ENCODE peak calls at places on chromosome 6, in ten cellular contexts. R is M059J; C is stomach; A is CD8-positive, alpha-beta T cell; J is T-helper 1 cell; Z is effector memory CD4-positive, alpha-beta T cell; S is heart right ventricle; P is NCI-H345; E is activated CD4-positive, alpha-beta T cell treated with anti-CD3 and anti-CD28 coated beads for 1 hour; F is T-helper 17 cell. T is an unnamed sample.
A peak's percentile ranks its signal among the peaks of the same experiment; 100 is the strongest.

GRCh38 chr6:111653434-111653833 is 47.8 kb upstream of the TRAF3IP2 start:
- DNase-seq in A (no peak), S (no peak), E (no peak), R (no peak), P (peak; percentile 63), J (no peak), Z (no peak), C (no peak), F (no peak), T (no peak)

GRCh38 chr6:101607286-101607685 is 213.8 kb downstream of the GRIK2 start:
- DNase-seq in C (no peak), A (no peak), Z (no peak), P (no peak), S (no peak), J (no peak), R (no peak), F (no peak), E (no peak), T (no peak)

GRCh38 chr6:47263268-47263667 is 46.4 kb downstream of the TNFRSF21 start:
- DNase-seq in R (no peak), F (no peak), S (no peak), E (no peak), C (no peak), A (no peak), P (no peak), J (no peak), Z (no peak), T (no peak)

GRCh38 chr6:169851641-169852503 is 100.5 kb downstream of the ERMARD start:
- DNase-seq in P (no peak), R (peak; percentile 90), Z (no peak), A (no peak), S (peak; percentile 71), J (no peak), C (peak; percentile 24), E (no peak), F (no peak), T (no peak)

GRCh38 chr6:121522265-121522664 is 86.8 kb downstream of the GJA1 start:
- DNase-seq in S (peak; percentile 6), C (no peak), F (no peak), R (peak; percentile 93), J (no peak), A (no peak), P (no peak), Z (no peak), E (no peak), T (peak; percentile 91)

GRCh38 chr6:82270791-82271392 is 23.3 kb upstream of the IBTK start:
- DNase-seq in Z (no peak), C (no peak), F (no peak), P (peak; percentile 62), J (no peak), E (no peak), S (no peak), A (no peak), R (peak; percentile 59), T (no peak)

GRCh38 chr6:162109466-162110040 is 618.0 kb downstream of the PRKN start:
- DNase-seq in J (no peak), P (no peak), R (no peak), A (no peak), E (no peak), F (no peak), S (no peak), C (no peak), Z (no peak), T (no peak)

GRCh38 chr6:149153100-149153499 is 164.4 kb upstream of the TAB2 start:
- DNase-seq in Z (no peak), J (no peak), R (no peak), F (no peak), E (no peak), A (no peak), C (no peak), P (no peak), S (no peak), T (no peak)

GRCh38 chr6:53797304-53797703 is 2.5 kb downstream of the LRRC1 start:
- DNase-seq in J (no peak), C (no peak), S (no peak), Z (no peak), R (no peak), A (no peak), F (no peak), E (no peak), P (no peak), T (no peak)

GRCh38 chr6:27575594-27576361 is 102.9 kb upstream of the ZNF184 start:
- DNase-seq in Z (no peak), R (peak; percentile 65), S (no peak), F (no peak), E (no peak), J (no peak), C (no peak), P (no peak), A (no peak), T (no peak)

GRCh38 chr6:152129606-152130249 is 322.2 kb downstream of the ESR1 start:
- DNase-seq in R (no peak), J (no peak), F (no peak), A (no peak), P (no peak), E (no peak), C (no peak), Z (no peak), S (no peak), T (no peak)

GRCh38 chr6:10554826-10555225 is 33.7 kb downstream of the GCNT2 start:
- DNase-seq in J (no peak), S (no peak), R (no peak), E (no peak), F (no peak), Z (no peak), A (no peak), C (no peak), P (no peak), T (peak; percentile 62)

T was measured in SJSA1.